ENCODE peak calls at places on chromosomes 16 and 17, in ten cellular contexts. Y, A, N, Z, E, V, O, U, X and S are unnamed samples.

GRCh38 chr16:66853261-66854139 is 9.3 kb downstream of the CA7 start:
- DNase-seq in N (no peak), E (no peak), U (peak; percentile 17), Z (no peak), X (no peak), O (no peak), V (no peak), Y (no peak), A (no peak), S (peak; percentile 45)

GRCh38 chr17:80953471-80954315 is 37.9 kb upstream of the CHMP6 start:
- DNase-seq in V (no peak), Z (no peak), U (peak; percentile 35), E (no peak), O (no peak), A (no peak), Y (no peak), N (no peak), X (no peak), S (no peak)

GRCh38 chr17:4043862-4044261 is 79.6 kb upstream of the ATP2A3 start:
- DNase-seq in N (no peak), O (no peak), U (no peak), Y (no peak), E (no peak), X (no peak), Z (peak; percentile 28), A (no peak), V (no peak), S (no peak)

GRCh38 chr16:3645108-3645503 is 9.4 kb upstream of the DNASE1 start:
- DNase-seq in O (no peak), N (no peak), V (no peak), U (no peak), Z (no peak), E (no peak), X (peak; percentile 25), A (no peak), Y (no peak), S (no peak)

GRCh38 chr16:57999971-58000705 is at the start of gene ZNF319:
- DNase-seq in N (no peak), E (peak; percentile 56), X (no peak), Z (no peak), A (no peak), V (no peak), O (peak; percentile 44), U (no peak), Y (no peak), S (no peak)

GRCh38 chr17:59838196-59838911 is 54.4 kb downstream of the TUBD1 start:
- DNase-seq in N (no peak), U (no peak), O (no peak), A (no peak), X (no peak), Y (no peak), E (no peak), V (peak; percentile 41), Z (no peak), S (no peak)

GRCh38 chr17:49146620-49147306 is 14.2 kb downstream of the B4GALNT2 start:
- DNase-seq in X (no peak), Y (peak; percentile 98), A (no peak), O (no peak), N (no peak), V (peak; percentile 66), Z (no peak), E (no peak), U (no peak), S (no peak)

GRCh38 chr17:64115043-64115698 is 14.8 kb downstream of the ERN1 start:
- DNase-seq in Z (no peak), Y (no peak), O (no peak), A (no peak), V (no peak), X (no peak), U (no peak), E (no peak), N (no peak), S (no peak)

GRCh38 chr16:50340578-50340977 is 28.2 kb downstream of the BRD7 start:
- DNase-seq in U (no peak), Y (peak; percentile 50), A (no peak), E (no peak), V (no peak), Z (no peak), N (no peak), X (no peak), O (no peak), S (no peak)

GRCh38 chr16:89217388-89218191 is at the start of gene ZNF778:
- DNase-seq in Z (peak; percentile 74), X (peak; percentile 79), A (no peak), O (peak; percentile 91), U (peak; percentile 92), E (peak; percentile 92), Y (peak; percentile 77), N (peak; percentile 85), V (peak; percentile 89), S (peak; percentile 89)

GRCh38 chr16:23521965-23522364 is 11.7 kb upstream of the GGA2 start:
- DNase-seq in O (no peak), U (no peak), A (no peak), X (no peak), Y (no peak), E (no peak), V (no peak), Z (no peak), N (no peak), S (no peak)
- H3K4me3 ChIP-seq in O (no peak overlapping the region), U (no peak overlapping the region), A (no peak overlapping the region), X (no peak overlapping the region), Y (no peak overlapping the region), E (no peak overlapping the region), V (no peak overlapping the region), Z (no peak overlapping the region), N (no peak overlapping the region), S (no peak overlapping the region)

GRCh38 chr17:45290269-45290765 is 26.5 kb downstream of the MAP3K14 start:
- DNase-seq in U (no peak), X (no peak), O (no peak), V (no peak), A (no peak), Y (no peak), Z (no peak), N (no peak), E (no peak), S (no peak)

GRCh38 chr17:45288825-45289224 is 26.9 kb upstream of the SPATA32 start:
- DNase-seq in U (no peak), N (peak; percentile 56), Y (peak; percentile 23), O (no peak), V (no peak), A (no peak), X (no peak), Z (no peak), E (peak; percentile 40), S (no peak)

GRCh38 chr17:45286286-45286685 is 24.4 kb upstream of the SPATA32 start:
- DNase-seq in Z (no peak), V (no peak), A (no peak), Y (no peak), X (no peak), O (no peak), E (no peak), N (no peak), U (no peak), S (no peak)

GRCh38 chr17:45289316-45290268 is 27.2 kb downstream of the MAP3K14 start:
- DNase-seq in O (no peak), A (no peak), Z (no peak), E (peak; percentile 25), Y (no peak), U (no peak), V (no peak), X (no peak), N (no peak), S (no peak)

GRCh38 chr17:45287526-45288264 is 25.8 kb upstream of the SPATA32 start:
- DNase-seq in V (no peak), U (no peak), A (no peak), O (no peak), X (no peak), Y (no peak), Z (no peak), E (no peak), N (no peak), S (no peak)
- H3K4me1 ChIP-seq in V (no peaks in the 10 kb centered on the region), U (peaks cover 50% of the 10 kb centered on the region), A (peaks cover 70% of the 10 kb centered on the region), O (no peaks in the 10 kb centered on the region), X (peaks cover 36% of the 10 kb centered on the region), Y (peaks cover 14% of the 10 kb centered on the region), Z (no peaks in the 10 kb centered on the region), E (peaks cover 33% of the 10 kb centered on the region), N (peaks cover 86% of the 10 kb centered on the region), S (no peaks in the 10 kb centered on the region)

GRCh38 chr16:802914-803750 is 2.6 kb upstream of the GNG13 start:
- DNase-seq in A (no peak), U (no peak), O (no peak), Z (no peak), V (no peak), N (no peak), Y (no peak), X (no peak), E (no peak), S (no peak)

GRCh38 chr16:802461-802860 is 1.9 kb upstream of the GNG13 start:
- DNase-seq in A (no peak), X (no peak), V (no peak), Z (no peak), N (no peak), E (no peak), O (no peak), U (no peak), Y (no peak), S (no peak)

GRCh38 chr16:803751-804075 is 3.2 kb upstream of the GNG13 start:
- DNase-seq in Y (no peak), A (no peak), Z (no peak), E (no peak), N (no peak), O (no peak), V (no peak), X (no peak), U (no peak), S (no peak)

GRCh38 chr16:805474-805873 is 4.9 kb upstream of the GNG13 start:
- DNase-seq in Z (no peak), Y (no peak), O (no peak), U (no peak), N (no peak), A (no peak), E (no peak), X (no peak), V (no peak), S (no peak)

GRCh38 chr16:804193-805048 is 3.9 kb upstream of the GNG13 start:
- DNase-seq in E (no peak), O (no peak), U (no peak), N (no peak), Y (no peak), Z (no peak), A (no peak), X (no peak), V (no peak), S (no peak)
- H3K27me3 ChIP-seq in E (peaks cover 35% of the 10 kb centered on the region), O (peaks cover 43% of the 10 kb centered on the region), U (no peaks in the 10 kb centered on the region), N (peaks cover 42% of the 10 kb centered on the region), Y (peaks cover 17% of the 10 kb centered on the region), Z (peaks cover 25% of the 10 kb centered on the region), A (no peaks in the 10 kb centered on the region), X (peaks cover 4% of the 10 kb centered on the region), V (peaks cover 45% of the 10 kb centered on the region), S (no peaks in the 10 kb centered on the region)

DNA sequence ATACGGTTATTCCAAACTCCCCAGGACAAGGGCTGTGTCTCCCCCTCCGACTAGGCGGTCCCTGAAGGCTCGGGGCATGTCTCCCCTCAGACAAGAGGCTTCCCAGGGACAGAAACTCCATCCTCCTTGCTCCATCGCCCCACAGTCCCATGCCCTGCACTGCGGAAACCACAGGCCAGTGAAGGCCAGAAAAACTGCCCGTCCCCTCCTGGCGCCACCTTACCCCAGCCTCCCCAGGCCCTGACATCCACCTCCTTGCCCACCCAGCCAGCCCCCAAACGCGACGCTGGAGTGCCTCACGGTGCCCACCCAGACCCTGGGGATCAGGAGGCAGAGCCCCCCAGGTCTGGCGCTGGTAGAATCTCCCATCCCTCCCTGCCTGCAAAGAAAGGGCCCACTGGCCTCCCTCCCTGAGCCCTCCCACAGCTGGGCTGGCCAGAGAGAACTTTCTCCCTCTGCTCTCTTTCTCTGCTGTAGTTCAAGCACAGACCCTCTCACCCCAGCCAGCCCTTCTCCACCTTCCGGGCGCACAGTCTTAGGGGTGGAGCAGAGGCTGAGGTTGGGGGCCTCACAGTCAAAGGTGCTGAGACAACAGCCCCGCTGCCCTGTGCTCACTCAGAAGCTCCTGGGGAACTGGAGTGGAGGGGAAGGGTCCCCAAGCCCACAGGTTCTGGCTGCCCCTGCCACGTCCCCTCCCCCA is 30.7 kb upstream of the KRT17 start:
- DNase-seq in Z (no peak), V (no peak), U (no peak), O (no peak), X (no peak), N (no peak), E (no peak), A (no peak), Y (no peak), S (no peak)
- H3K4me3 ChIP-seq in Z (no peak overlapping the region), V (no peak overlapping the region), U (no peak overlapping the region), O (no peak overlapping the region), X (no peak overlapping the region), N (no peak overlapping the region), E (no peak overlapping the region), A (no peak overlapping the region), Y (no peak overlapping the region), S (no peak overlapping the region)